ENCODE peak calls at places on chromosome 9, in seven cellular contexts. T is T-helper 9 cell, C is RWPE1, P is testis, I is amygdala, M is aorta, H is frontal cortex. E is an unnamed sample.

GRCh38 chr9:113131689-113132151 is 19.1 kb upstream of the SLC31A2 start:
- DNase-seq in T (no peak), C (peak), P (no peak), I (no peak), M (no peak), H (no peak), E (no peak)

GRCh38 chr9:89872913-89873707 is 268.3 kb downstream of the GADD45G start:
- DNase-seq in T (no peak), C (no peak), P (peak), I (no peak), M (no peak), H (no peak), E (peak)

GRCh38 chr9:95336281-95336680 is 18.8 kb upstream of the FANCC start:
- DNase-seq in T (no peak), C (no peak), P (no peak), I (no peak), M (no peak), H (no peak), E (no peak)

GRCh38 chr9:34046784-34047379 is 1.8 kb downstream of the UBAP2 start:
- DNase-seq in T (no peak), C (no peak), P (no peak), I (no peak), M (no peak), H (no peak), E (no peak)

GRCh38 chr9:136608331-136609159 is 54.2 kb upstream of the EGFL7 start:
- DNase-seq in T (no peak), C (no peak), P (no peak), I (no peak), M (no peak), H (peak), E (no peak)

GRCh38 chr9:136923881-136924280 is 20.7 kb downstream of the FBXW5 start:
- DNase-seq in T (no peak), C (no peak), P (no peak), I (no peak), M (no peak), H (no peak), E (no peak)

GRCh38 chr9:109751253-109751652 is 28.7 kb upstream of the PALM2AKAP2 start:
- DNase-seq in T (no peak), C (no peak), P (no peak), I (no peak), M (no peak), H (peak), E (no peak)

GRCh38 chr9:94031380-94031779 is 52.9 kb upstream of the PTPDC1 start:
- DNase-seq in T (no peak), C (no peak), P (no peak), I (no peak), M (no peak), H (peak), E (no peak)

GRCh38 chr9:95284667-95285066 is 32.8 kb downstream of the FANCC start:
- DNase-seq in T (no peak), C (no peak), P (no peak), I (no peak), M (no peak), H (no peak), E (no peak)

GRCh38 chr9:132991351-132992300 is 13.1 kb downstream of the GFI1B start:
- DNase-seq in T (no peak), C (no peak), P (no peak), I (no peak), M (no peak), H (no peak), E (no peak)

GRCh38 chr9:83622433-83622813 is 520 bp upstream of the IDNK start:
- DNase-seq in T (no peak), C (no peak), P (no peak), I (no peak), M (no peak), H (no peak), E (no peak)

GRCh38 chr9:82412586-82412985 is 424.0 kb downstream of the SPATA31D1 start:
- DNase-seq in T (no peak), C (no peak), P (no peak), I (no peak), M (no peak), H (no peak), E (no peak)

GRCh38 chr9:130658893-130659698 is 5.3 kb upstream of the PRDM12 start:
- DNase-seq in T (no peak), C (no peak), P (no peak), I (no peak), M (no peak), H (no peak), E (no peak)

GRCh38 chr9:106801816-106802215 is 61.1 kb upstream of the ZNF462 start:
- DNase-seq in T (no peak), C (no peak), P (no peak), I (no peak), M (no peak), H (no peak), E (no peak)

GRCh38 chr9:130860458-130861316 is 25.6 kb downstream of the ABL1 start:
- DNase-seq in T (no peak), C (peak), P (peak), I (no peak), M (peak), H (no peak), E (peak)

GRCh38 chr9:35035851-35036701 is 36.3 kb downstream of the VCP start:
- DNase-seq in T (no peak), C (no peak), P (peak), I (no peak), M (peak), H (no peak), E (peak)

GRCh38 chr9:89839427-89839826 is 234.6 kb downstream of the GADD45G start:
- DNase-seq in T (no peak), C (no peak), P (no peak), I (no peak), M (no peak), H (no peak), E (no peak)

GRCh38 chr9:95477441-95477840 is 39.3 kb downstream of the PTCH1 start:
- DNase-seq in T (no peak), C (no peak), P (no peak), I (peak), M (no peak), H (peak), E (no peak)

GRCh38 chr9:37082214-37082765 is 38.1 kb upstream of the ZCCHC7 start:
- DNase-seq in T (no peak), C (no peak), P (no peak), I (no peak), M (no peak), H (no peak), E (no peak)

GRCh38 chr9:131407717-131408195 is 13.9 kb downstream of the PRRC2B start:
- DNase-seq in T (peak), C (peak), P (peak), I (no peak), M (peak), H (peak), E (no peak)

GRCh38 chr9:21967707-21968106 is 26.5 kb downstream of the CDKN2A start:
- DNase-seq in T (no peak), C (no peak), P (no peak), I (no peak), M (no peak), H (no peak), E (no peak)

GRCh38 chr9:110638381-110638954 is 30.1 kb upstream of the MUSK start:
- DNase-seq in T (no peak), C (peak), P (no peak), I (no peak), M (no peak), H (no peak), E (no peak)